ENCODE peak calls at places on chromosomes 6 and 20, in ten cellular contexts. S is T-helper 1 cell; N is activated T-cell treated with anti-CD3 and anti-CD28 coated beads, Interleukin-2, amount 50 U/mL, for 72 hours; W is activated CD4-positive, alpha-beta T cell treated with anti-CD3 and anti-CD28 coated beads, Interleukin-2, amount 50 U/mL, for 1 hour; O is BE2C; G is nephron progenitor cell; T is stimulated activated CD4-positive, alpha-beta T cell treated with anti-CD3 and anti-CD28 coated beads, TNF-alpha, amount 100 ng/mL, for 48 hours; E is heart right ventricle; P is activated CD4-positive, alpha-beta memory T cell treated with anti-CD3 and anti-CD28 coated beads, Interleukin-2, amount 10 ng/mL, durations not matched to agents 7 days and 5 days; U is HepG2. J is an unnamed sample.

GRCh38 chr6:11076540-11076939 is 17.1 kb upstream of the SMIM13 start:
- DNase-seq in S (no peak), N (no peak), W (no peak), O (no peak), G (no peak), T (no peak), E (no peak), P (no peak), U (no peak), J (no peak)

GRCh38 chr20:2820084-2820895 is 4.1 kb downstream of the TMEM239 start:
- DNase-seq in S (no peak), N (no peak), W (no peak), O (no peak), G (peak; percentile 53), T (no peak), E (peak; percentile 23), P (peak; percentile 13), U (no peak), J (no peak)

GRCh38 chr20:51085761-51086160 is 62.9 kb upstream of the KCNG1 start:
- DNase-seq in S (no peak), N (no peak), W (no peak), O (no peak), G (no peak), T (no peak), E (no peak), P (no peak), U (no peak), J (no peak)

GRCh38 chr6:169795196-169795595 is 43.8 kb downstream of the ERMARD start:
- DNase-seq in S (no peak), N (no peak), W (no peak), O (no peak), G (no peak), T (no peak), E (no peak), P (no peak), U (no peak), J (no peak)

GRCh38 chr6:1724616-1725015 is 114.9 kb downstream of the FOXC1 start:
- DNase-seq in S (no peak), N (no peak), W (no peak), O (no peak), G (no peak), T (no peak), E (peak; percentile 64), P (no peak), U (no peak), J (peak; percentile 55)

GRCh38 chr6:138514860-138515540 is 15.7 kb upstream of the NHSL1 start:
- DNase-seq in S (peak; percentile 59), N (peak; percentile 23), W (no peak), O (no peak), G (no peak), T (no peak), E (no peak), P (peak; percentile 73), U (no peak), J (no peak)

GRCh38 chr6:105794263-105794662 is 291.9 kb upstream of the PRDM1 start:
- DNase-seq in S (no peak), N (no peak), W (no peak), O (no peak), G (peak; percentile 8), T (no peak), E (peak; percentile 35), P (no peak), U (peak; percentile 35), J (peak; percentile 8)

GRCh38 chr20:36644713-36645109 is 1.3 kb downstream of the SLA2 start:
- DNase-seq in S (peak; percentile 54), N (peak; percentile 65), W (peak; percentile 23), O (no peak), G (no peak), T (peak; percentile 42), E (no peak), P (peak; percentile 49), U (no peak), J (no peak)

GRCh38 chr20:53149184-53149651 is 177.1 kb downstream of the TSHZ2 start:
- DNase-seq in S (no peak), N (no peak), W (no peak), O (no peak), G (peak; percentile 18), T (no peak), E (no peak), P (no peak), U (no peak), J (no peak)

GRCh38 chr6:134171517-134171916 is 119.1 kb upstream of the SLC2A12 start:
- DNase-seq in S (no peak), N (no peak), W (no peak), O (no peak), G (no peak), T (no peak), E (no peak), P (no peak), U (no peak), J (peak; percentile 15)

GRCh38 chr20:5947276-5947675 is 3.1 kb downstream of the TRMT6 start:
- DNase-seq in S (peak; percentile 46), N (peak; percentile 67), W (no peak), O (no peak), G (no peak), T (no peak), E (no peak), P (peak; percentile 63), U (no peak), J (no peak)

GRCh38 chr6:107977283-107977682 is 19.3 kb upstream of the SEC63 start:
- DNase-seq in S (no peak), N (no peak), W (no peak), O (no peak), G (no peak), T (no peak), E (no peak), P (no peak), U (no peak), J (peak; percentile 33)

GRCh38 chr20:49846206-49846807 is 33.7 kb downstream of the SLC9A8 start:
- DNase-seq in S (peak; percentile 46), N (peak; percentile 48), W (peak; percentile 37), O (peak; percentile 73), G (peak; percentile 37), T (peak; percentile 49), E (no peak), P (peak; percentile 50), U (peak; percentile 73), J (peak; percentile 74)

GRCh38 chr6:93827728-93828127 is 408.4 kb upstream of the EPHA7 start:
- DNase-seq in S (no peak), N (no peak), W (no peak), O (no peak), G (no peak), T (no peak), E (no peak), P (no peak), U (no peak), J (no peak)

GRCh38 chr6:4017847-4018193 is 61.1 kb downstream of the FAM217A start:
- DNase-seq in S (peak; percentile 60), N (no peak), W (no peak), O (no peak), G (no peak), T (no peak), E (no peak), P (no peak), U (peak; percentile 51), J (peak; percentile 50)

GRCh38 chr6:38058022-38058421 is 238.5 kb downstream of the ZFAND3 start:
- DNase-seq in S (peak; percentile 17), N (peak; percentile 66), W (no peak), O (no peak), G (no peak), T (peak; percentile 60), E (no peak), P (no peak), U (peak; percentile 20), J (peak; percentile 8)

GRCh38 chr20:38453941-38454340 is 18.7 kb upstream of the RALGAPB start:
- DNase-seq in S (no peak), N (no peak), W (no peak), O (no peak), G (no peak), T (no peak), E (no peak), P (no peak), U (no peak), J (no peak)

GRCh38 chr6:165574770-165575549 is 88.1 kb downstream of the PDE10A start:
- DNase-seq in S (no peak), N (no peak), W (no peak), O (no peak), G (no peak), T (no peak), E (no peak), P (no peak), U (no peak), J (peak; percentile 82)

J was measured in A172.